ENCODE peak calls at places on chromosomes 3 and 15, in seven cellular contexts. J is mucosa of descending colon, W is right cardiac atrium, Y is NCI-H69, T is iPS-NIHi11, X is pons, K is psoas muscle. E is an unnamed sample.

GRCh38 chr15:91694829-91695205 is 158.7 kb upstream of the SLCO3A1 start:
- DNase-seq in Y (no peak), T (no peak), W (peak; percentile 41), X (peak; percentile 36), J (peak; percentile 37), K (peak; percentile 46), E (peak; percentile 46)

GRCh38 chr3:99783009-99783573 is 34.6 kb upstream of the CMSS1 start:
- DNase-seq in K (no peak), X (no peak), J (no peak), Y (peak; percentile 12), W (no peak), T (no peak), E (peak; percentile 91)

GRCh38 chr15:37586976-37587375 is 347.5 kb upstream of the TMCO5A start:
- DNase-seq in Y (no peak), J (no peak), W (no peak), T (no peak), K (no peak), X (no peak), E (peak; percentile 89)

GRCh38 chr3:44136421-44136820 is 105.3 kb upstream of the TOPAZ1 start:
- DNase-seq in W (no peak), X (no peak), K (no peak), Y (no peak), J (no peak), T (peak; percentile 61), E (no peak)

GRCh38 chr3:173045770-173046382 is 95.2 kb downstream of the SPATA16 start:
- DNase-seq in Y (peak; percentile 36), X (no peak), J (no peak), K (no peak), W (no peak), T (no peak), E (no peak)

GRCh38 chr3:113531826-113532697 is at the start of gene SIDT1:
- DNase-seq in J (peak; percentile 75), T (peak; percentile 32), X (no peak), K (no peak), W (no peak), Y (peak; percentile 80), E (no peak)

GRCh38 chr15:64105113-64105704 is 9.4 kb downstream of the SNX1 start:
- DNase-seq in J (no peak), Y (no peak), K (no peak), W (no peak), X (peak; percentile 82), T (no peak), E (no peak)

GRCh38 chr3:20375302-20375701 is 189.3 kb upstream of the SGO1 start:
- DNase-seq in K (no peak), T (no peak), Y (no peak), J (no peak), X (no peak), W (no peak), E (no peak)

GRCh38 chr15:90294601-90295269 is 29.3 kb downstream of the NGRN start:
- DNase-seq in T (no peak), W (no peak), X (no peak), J (no peak), K (no peak), Y (peak; percentile 46), E (no peak)

GRCh38 chr15:59191855-59192237 is 14.8 kb upstream of the LDHAL6B start:
- DNase-seq in X (no peak), T (no peak), Y (no peak), W (no peak), J (no peak), K (no peak), E (peak; percentile 85)

GRCh38 chr15:92810418-92811138 is 89.5 kb upstream of the CHD2 start:
- DNase-seq in J (peak; percentile 77), T (no peak), K (peak; percentile 62), X (peak; percentile 87), W (peak; percentile 88), Y (peak; percentile 87), E (peak; percentile 50)

GRCh38 chr3:129446926-129447325 is 6.9 kb downstream of the IFT122 start:
- DNase-seq in T (no peak), X (no peak), J (no peak), Y (no peak), W (no peak), K (no peak), E (no peak)

GRCh38 chr3:152206243-152206642 is 62.5 kb upstream of the MBNL1 start:
- DNase-seq in T (no peak), W (no peak), J (no peak), K (no peak), Y (no peak), X (no peak), E (no peak)

GRCh38 chr15:62253294-62253693 is 88.2 kb upstream of the C2CD4B start:
- DNase-seq in J (no peak), K (no peak), W (no peak), Y (peak; percentile 41), T (no peak), X (no peak), E (no peak)

GRCh38 chr3:16090013-16090412 is 84.5 kb upstream of the GALNT15 start:
- DNase-seq in J (no peak), Y (no peak), W (no peak), X (no peak), K (no peak), T (no peak), E (peak; percentile 52)

GRCh38 chr3:162122405-162122804 is 625.8 kb downstream of the OTOL1 start:
- DNase-seq in Y (no peak), T (no peak), J (no peak), X (no peak), W (no peak), K (no peak), E (no peak)

GRCh38 chr3:105865016-105865623 is 3.7 kb downstream of the CBLB start:
- DNase-seq in K (no peak), Y (peak; percentile 67), T (no peak), W (no peak), J (no peak), X (no peak), E (peak; percentile 58)

GRCh38 chr15:40647523-40647922 is 47.5 kb upstream of the RAD51 start:
- DNase-seq in K (no peak), X (no peak), T (no peak), W (no peak), J (no peak), Y (no peak), E (no peak)

GRCh38 chr15:59199775-59200465 is 6.7 kb upstream of the LDHAL6B start:
- DNase-seq in J (no peak), T (no peak), Y (no peak), X (no peak), K (no peak), W (no peak), E (peak; percentile 34)

GRCh38 chr3:4943553-4943952 is 35.7 kb upstream of the BHLHE40 start:
- DNase-seq in J (no peak), X (no peak), K (no peak), W (no peak), T (peak; percentile 77), Y (no peak), E (no peak)

GRCh38 chr3:124570232-124570631 is 160.0 kb upstream of the UMPS start:
- DNase-seq in W (no peak), J (no peak), T (no peak), X (no peak), Y (no peak), K (no peak), E (no peak)

GRCh38 chr3:87541711-87542110 is 265.3 kb upstream of the POU1F1 start:
- DNase-seq in Y (no peak), T (no peak), W (no peak), X (no peak), K (no peak), J (no peak), E (no peak)

GRCh38 chr3:159634414-159634813 is 354.2 kb upstream of the IL12A start:
- DNase-seq in W (no peak), X (no peak), Y (peak; percentile 90), J (no peak), T (no peak), K (no peak), E (peak; percentile 92)